ENCODE peak calls at places on chromosome 14, in six cellular contexts. S, D, H, K, F and A are unnamed samples.

GRCh38 chr14:59281613-59282012 is 93.1 kb downstream of the DAAM1 start:
- DNase-seq in S (no peak), D (no peak), H (no peak), K (no peak), F (no peak), A (no peak)

GRCh38 chr14:74140374-74140850 is 55.7 kb downstream of the LIN52 start:
- DNase-seq in S (peak; percentile 29), D (peak; percentile 72), H (no peak), K (peak; percentile 60), F (peak; percentile 92), A (peak; percentile 33)

GRCh38 chr14:54278087-54278486 is 118.7 kb upstream of the CDKN3 start:
- DNase-seq in S (no peak), D (no peak), H (no peak), K (no peak), F (no peak), A (no peak)

GRCh38 chr14:76516884-76517283 is 140.9 kb downstream of the ESRRB start:
- DNase-seq in S (no peak), D (no peak), H (no peak), K (no peak), F (no peak), A (no peak)

GRCh38 chr14:58238252-58239247 is 6.1 kb upstream of the PSMA3 start:
- DNase-seq in S (peak; percentile 60), D (no peak), H (no peak), K (no peak), F (no peak), A (peak; percentile 6)

GRCh38 chr14:35416108-35416750 is 11.7 kb upstream of the NFKBIA start:
- DNase-seq in S (no peak), D (peak; percentile 34), H (no peak), K (no peak), F (no peak), A (no peak)

GRCh38 chr14:75989134-75989533 is 3.6 kb downstream of the IFT43 start:
- DNase-seq in S (no peak), D (peak; percentile 20), H (no peak), K (no peak), F (no peak), A (peak; percentile 97)

GRCh38 chr14:86357866-86358265 is 827.9 kb downstream of the FLRT2 start:
- DNase-seq in S (no peak), D (no peak), H (no peak), K (no peak), F (no peak), A (no peak)

GRCh38 chr14:75539562-75540478 is 17.6 kb downstream of the BATF start:
- DNase-seq in S (peak; percentile 36), D (no peak), H (no peak), K (no peak), F (no peak), A (no peak)

GRCh38 chr14:89215166-89215940 is 201.7 kb downstream of the FOXN3 start:
- DNase-seq in S (no peak), D (no peak), H (no peak), K (no peak), F (no peak), A (no peak)

GRCh38 chr14:104886690-104887622 is 21.9 kb downstream of the CEP170B start:
- DNase-seq in S (no peak), D (peak; percentile 7), H (no peak), K (no peak), F (peak; percentile 18), A (no peak)

GRCh38 chr14:103156733-103157411 is 33.6 kb downstream of the TNFAIP2 start:
- DNase-seq in S (peak; percentile 40), D (no peak), H (no peak), K (no peak), F (no peak), A (no peak)

GRCh38 chr14:54893151-54893760 is 9.4 kb downstream of the GCH1 start:
- DNase-seq in S (peak; percentile 70), D (no peak), H (peak; percentile 39), K (peak; percentile 51), F (peak; percentile 24), A (peak; percentile 77)

GRCh38 chr14:74582910-74583581 is 29.0 kb downstream of the LTBP2 start:
- DNase-seq in S (no peak), D (no peak), H (no peak), K (no peak), F (no peak), A (peak; percentile 73)

GRCh38 chr14:72692678-72693077 is 201.2 kb downstream of the DPF3 start:
- DNase-seq in S (peak; percentile 72), D (no peak), H (no peak), K (no peak), F (no peak), A (no peak)

GRCh38 chr14:74954232-74954946 is 1.0 kb downstream of the PGF start:
- DNase-seq in S (no peak), D (no peak), H (no peak), K (peak; percentile 82), F (no peak), A (peak; percentile 56)

GRCh38 chr14:79514700-79515099 is 696.6 kb downstream of the DIO2 start:
- DNase-seq in S (peak; percentile 2), D (no peak), H (no peak), K (no peak), F (no peak), A (no peak)

GRCh38 chr14:74142523-74142922 is 57.8 kb downstream of the LIN52 start:
- DNase-seq in S (no peak), D (no peak), H (no peak), K (no peak), F (no peak), A (peak; percentile 35)

GRCh38 chr14:104973215-104974145 is 4.7 kb downstream of the AHNAK2 start:
- DNase-seq in S (no peak), D (peak; percentile 87), H (peak; percentile 98), K (no peak), F (peak; percentile 85), A (peak; percentile 91)

DNA sequence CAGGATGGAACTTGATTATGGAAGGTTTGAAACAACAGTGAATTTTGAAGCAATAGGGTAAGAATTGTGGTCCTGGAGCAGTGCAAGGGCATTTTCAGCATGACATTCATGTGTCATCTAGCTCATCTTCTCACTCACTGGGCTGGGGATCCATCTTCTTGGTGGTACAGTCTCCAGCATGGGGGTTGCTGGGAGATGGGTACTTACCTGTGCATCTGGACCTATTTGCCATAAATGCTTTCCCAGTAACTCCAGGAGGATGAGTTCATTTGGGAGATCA is 7.2 kb downstream of the HSP90AA1 start:
- DNase-seq in S (no peak), D (no peak), H (no peak), K (no peak), F (no peak), A (no peak)
- H3K36me3 ChIP-seq in S (peaks cover 57% of the 10 kb centered on the region), D (peaks cover 6% of the 10 kb centered on the region), H (peaks cover 54% of the 10 kb centered on the region), K (peaks cover 58% of the 10 kb centered on the region), F (peaks cover 66% of the 10 kb centered on the region), A (peaks cover 35% of the 10 kb centered on the region)

DNA sequence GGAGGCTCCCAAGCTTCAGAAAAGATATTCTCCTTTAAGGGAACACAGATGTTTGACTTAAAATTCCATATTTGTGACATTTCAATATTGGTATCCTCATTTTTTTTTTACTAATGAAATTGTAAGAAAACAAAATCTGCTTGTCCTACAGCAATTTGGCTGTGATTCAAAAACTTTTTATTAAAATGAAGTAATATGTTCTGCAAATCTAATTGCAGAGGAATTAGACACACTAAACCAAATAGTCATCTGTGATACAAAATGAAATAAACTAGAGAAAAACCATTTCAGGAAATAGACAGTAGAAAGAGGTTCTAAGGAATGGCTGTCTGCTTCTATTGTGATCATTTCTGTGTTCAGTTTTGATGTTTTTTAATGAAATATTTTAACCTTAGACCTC is 50.1 kb upstream of the HIF1A start:
- DNase-seq in S (no peak), D (no peak), H (no peak), K (peak; percentile 8), F (no peak), A (no peak)
- TF ChIP-seq POLR2AphosphoS5 in S (no peak), D (no peak), H (no peak), K (no peak), F (no peak), A (no peak)

GRCh38 chr14:69235708-69236107 is 24.2 kb upstream of the GALNT16 start:
- DNase-seq in S (no peak), D (no peak), H (no peak), K (no peak), F (no peak), A (no peak)

GRCh38 chr14:69238883-69239282 is 21.1 kb upstream of the GALNT16 start:
- DNase-seq in S (peak; percentile 59), D (no peak), H (no peak), K (no peak), F (no peak), A (no peak)

GRCh38 chr14:69237142-69237541 is 22.8 kb upstream of the GALNT16 start:
- DNase-seq in S (peak; percentile 28), D (no peak), H (no peak), K (no peak), F (no peak), A (no peak)

GRCh38 chr14:69240527-69241173 is 19.3 kb upstream of the GALNT16 start:
- DNase-seq in S (no peak), D (no peak), H (no peak), K (no peak), F (no peak), A (no peak)

DNA sequence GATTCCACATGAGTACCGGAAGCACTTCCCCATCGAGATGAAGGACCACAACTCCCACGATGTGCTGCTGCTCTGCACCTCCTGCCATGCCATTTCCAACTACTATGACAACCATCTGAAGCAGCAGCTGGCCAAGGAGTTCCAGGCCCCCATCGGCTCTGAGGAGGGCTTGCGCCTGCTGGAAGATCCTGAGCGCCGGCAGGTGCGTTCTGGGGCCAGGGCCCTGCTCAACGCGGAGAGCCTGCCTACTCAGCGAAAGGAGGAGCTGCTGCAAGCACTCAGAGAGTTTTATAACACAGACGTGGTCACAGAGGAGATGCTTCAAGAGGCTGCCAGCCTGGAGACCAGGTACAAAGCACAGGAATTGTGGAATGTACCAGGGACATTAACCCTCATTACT is 22.4 kb upstream of the GALNT16 start:
- DNase-seq in S (no peak), D (no peak), H (no peak), K (no peak), F (no peak), A (no peak)
- H3K36me3 ChIP-seq in S (peaks cover 8% of the 10 kb centered on the region), D (peaks cover 7% of the 10 kb centered on the region), H (no peaks in the 10 kb centered on the region), K (peaks cover 23% of the 10 kb centered on the region), F (peaks cover 46% of the 10 kb centered on the region), A (peaks cover 17% of the 10 kb centered on the region)

GRCh38 chr14:67187826-67188225 is 1.4 kb upstream of the GARIN2 start:
- DNase-seq in S (no peak), D (no peak), H (peak; percentile 85), K (no peak), F (peak; percentile 64), A (no peak)

GRCh38 chr14:67188326-67188725 is 914 bp upstream of the GARIN2 start:
- DNase-seq in S (no peak), D (no peak), H (no peak), K (no peak), F (no peak), A (no peak)

GRCh38 chr14:67186369-67186768 is 2.9 kb upstream of the GARIN2 start:
- DNase-seq in S (peak; percentile 20), D (no peak), H (no peak), K (no peak), F (no peak), A (no peak)

GRCh38 chr14:67186789-67187188 is 2.5 kb upstream of the GARIN2 start:
- DNase-seq in S (no peak), D (peak; percentile 14), H (peak; percentile 6), K (no peak), F (no peak), A (no peak)

DNA sequence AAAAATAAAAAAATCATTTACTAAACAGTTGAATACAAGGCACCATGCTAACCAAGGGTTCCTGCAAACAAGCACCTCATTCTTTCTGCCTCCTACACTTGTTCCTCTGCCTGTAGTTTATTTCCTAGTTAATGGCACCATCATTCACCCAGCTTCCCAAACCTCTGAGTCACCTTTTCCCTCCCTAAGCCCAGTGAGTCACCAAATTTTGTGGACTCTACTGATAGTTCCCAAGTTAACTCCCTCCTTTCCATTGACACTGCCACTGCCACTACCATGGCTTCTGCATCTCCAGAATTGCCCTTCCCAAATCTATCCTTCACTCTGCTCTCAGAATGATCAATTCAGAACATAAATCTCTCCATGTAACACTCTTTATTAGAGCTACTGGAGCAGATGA is 2.0 kb upstream of the GARIN2 start:
- DNase-seq in S (no peak), D (no peak), H (peak; percentile 83), K (no peak), F (no peak), A (peak; percentile 31)
- TF ChIP-seq POLR2AphosphoS5 in S (no peak), D (peak; percentile 20), H (peak; percentile 52), K (peak; percentile 54), F (no peak), A (no peak)